ENCODE peak calls at places on chromosome 12, in eight cellular contexts. E, W, J, R, Y, H, C and B are unnamed samples.

GRCh38 chr12:121579981-121580868 is 598 bp downstream of the KDM2B start:
- DNase-seq in E (peak; percentile 75), H (peak; percentile 79), C (peak; percentile 41), R (peak; percentile 79), Y (peak; percentile 77), W (peak; percentile 77), J (peak; percentile 45), B (peak; percentile 80)

GRCh38 chr12:122842505-122843405 is 7.5 kb downstream of the HIP1R start:
- DNase-seq in H (peak; percentile 16), C (no peak), J (no peak), Y (peak; percentile 46), W (no peak), E (no peak), R (no peak), B (no peak)

GRCh38 chr12:129635003-129635685 is 268.7 kb downstream of the TMEM132D start:
- DNase-seq in R (no peak), H (no peak), E (no peak), C (no peak), W (no peak), Y (no peak), J (no peak), B (no peak)

GRCh38 chr12:20105938-20106337 is 262.4 kb upstream of the PDE3A start:
- DNase-seq in H (no peak), W (no peak), C (no peak), E (no peak), R (no peak), J (no peak), Y (no peak), B (no peak)

GRCh38 chr12:109451400-109451799 is 25.7 kb downstream of the KCTD10 start:
- DNase-seq in H (no peak), Y (no peak), J (no peak), W (no peak), C (no peak), E (no peak), R (no peak), B (no peak)

GRCh38 chr12:19759229-19759628 is 319.9 kb downstream of the AEBP2 start:
- DNase-seq in Y (no peak), E (no peak), R (no peak), H (no peak), W (no peak), J (no peak), C (peak; percentile 54), B (no peak)

GRCh38 chr12:100995201-100995600 is 200.6 kb downstream of the ANO4 start:
- DNase-seq in R (no peak), E (no peak), W (no peak), H (no peak), J (no peak), C (peak; percentile 6), Y (no peak), B (no peak)

GRCh38 chr12:114799574-114800487 is 115.9 kb upstream of the TBX3 start:
- DNase-seq in R (no peak), Y (peak; percentile 98), C (no peak), H (no peak), E (no peak), W (no peak), J (no peak), B (peak; percentile 66)

GRCh38 chr12:11517080-11517479 is 121.7 kb upstream of the PRB2 start:
- DNase-seq in H (no peak), J (no peak), C (no peak), R (no peak), E (no peak), Y (no peak), W (no peak), B (no peak)

GRCh38 chr12:39779768-39780340 is 160.3 kb upstream of the ABCD2 start:
- DNase-seq in Y (no peak), C (no peak), H (no peak), E (no peak), R (no peak), J (no peak), W (no peak), B (no peak)

GRCh38 chr12:85461127-85461526 is 181.1 kb downstream of the ALX1 start:
- DNase-seq in C (no peak), W (no peak), Y (no peak), H (no peak), E (no peak), J (no peak), R (no peak), B (no peak)

GRCh38 chr12:121637231-121637914 is 11.0 kb downstream of the ORAI1 start:
- DNase-seq in R (no peak), E (peak; percentile 33), W (peak; percentile 65), Y (no peak), J (peak; percentile 22), H (peak; percentile 44), C (no peak), B (no peak)

GRCh38 chr12:4261655-4262054 is 11.9 kb upstream of the CCND2 start:
- DNase-seq in H (no peak), J (no peak), R (no peak), W (no peak), C (no peak), E (no peak), Y (no peak), B (no peak)

GRCh38 chr12:19916982-19917381 is 451.4 kb upstream of the PDE3A start:
- DNase-seq in Y (no peak), C (no peak), W (no peak), E (no peak), J (no peak), H (no peak), R (no peak), B (no peak)

GRCh38 chr12:67116134-67116533 is 153.0 kb upstream of the CAND1 start:
- DNase-seq in W (no peak), E (no peak), J (no peak), Y (no peak), C (no peak), H (no peak), R (no peak), B (no peak)

GRCh38 chr12:60106207-60106606 is 510.4 kb downstream of the SLC16A7 start:
- DNase-seq in R (peak; percentile 10), E (no peak), C (no peak), W (no peak), Y (no peak), H (no peak), J (no peak), B (peak; percentile 15)

GRCh38 chr12:54667945-54668344 is 19.8 kb upstream of the DCD start:
- DNase-seq in Y (no peak), C (no peak), R (no peak), H (no peak), W (no peak), J (no peak), E (no peak), B (no peak)

GRCh38 chr12:33988888-33989287 is 33.4 kb upstream of the ALG10 start:
- DNase-seq in E (no peak), Y (no peak), W (no peak), J (no peak), H (no peak), R (no peak), C (no peak), B (no peak)

GRCh38 chr12:105334001-105334400 is 3.5 kb downstream of the C12orf75 start:
- DNase-seq in R (peak; percentile 91), C (peak; percentile 79), E (no peak), Y (no peak), H (no peak), J (no peak), W (no peak), B (no peak)

GRCh38 chr12:26233620-26234019 is 38.2 kb downstream of the SSPN start:
- DNase-seq in H (peak; percentile 59), R (peak; percentile 87), C (no peak), J (no peak), Y (no peak), W (no peak), E (no peak), B (no peak)